ENCODE peak calls at places on chromosomes 11 and 22, in four cellular contexts. One of them, this sample, is unnamed.

GRCh38 chr11:18768472-18768901 is 23.1 kb downstream of the PTPN5 start:
- DNase-seq in HepG2: no peak
- DNase-seq in H1: no peak
- DNase-seq in GM12878: peak; percentile 77
- DNase-seq in this sample: no peak

GRCh38 chr22:40324468-40325305 is 21.6 kb upstream of the ADSL start:
- DNase-seq in HepG2: no peak
- DNase-seq in GM12878: no peak
- DNase-seq in H1: no peak
- DNase-seq in this sample: no peak

GRCh38 chr11:9851366-9851765 is 187.5 kb downstream of the SWAP70 start:
- DNase-seq in HepG2: no peak
- DNase-seq in GM12878: no peak
- DNase-seq in H1: no peak
- DNase-seq in this sample: no peak

GRCh38 chr11:45798793-45799441 is 6.0 kb upstream of the SLC35C1 start:
- DNase-seq in HepG2: peak; percentile 59
- DNase-seq in H1: peak; percentile 39
- DNase-seq in GM12878: no peak
- DNase-seq in this sample: no peak

GRCh38 chr11:64334764-64335741 is 5.0 kb upstream of the CCDC88B start:
- DNase-seq in H1: no peak
- DNase-seq in GM12878: peak; percentile 87
- DNase-seq in HepG2: peak; percentile 85
- DNase-seq in this sample: peak; percentile 77

GRCh38 chr11:111734383-111735261 is 31.6 kb downstream of the PPP2R1B start:
- DNase-seq in H1: no peak
- DNase-seq in HepG2: no peak
- DNase-seq in GM12878: no peak
- DNase-seq in this sample: no peak

GRCh38 chr11:79209540-79210266 is 231.1 kb downstream of the TENM4 start:
- DNase-seq in HepG2: no peak
- DNase-seq in H1: no peak
- DNase-seq in GM12878: no peak
- DNase-seq in this sample: no peak

GRCh38 chr11:18457435-18457834 is 1.8 kb downstream of the LDHAL6A start:
- DNase-seq in H1: no peak
- DNase-seq in HepG2: peak; percentile 15
- DNase-seq in GM12878: no peak
- DNase-seq in this sample: no peak

GRCh38 chr11:44003736-44004451 is 43.9 kb upstream of the ACCSL start:
- DNase-seq in GM12878: no peak
- DNase-seq in H1: peak; percentile 43
- DNase-seq in HepG2: no peak
- DNase-seq in this sample: no peak

GRCh38 chr11:44005956-44006355 is 41.8 kb upstream of the ACCSL start:
- DNase-seq in HepG2: no peak
- DNase-seq in GM12878: no peak
- DNase-seq in H1: peak; percentile 29
- DNase-seq in this sample: no peak

GRCh38 chr11:44004452-44004833 is 43.3 kb upstream of the ACCSL start:
- DNase-seq in GM12878: no peak
- DNase-seq in HepG2: no peak
- DNase-seq in H1: no peak
- DNase-seq in this sample: no peak

GRCh38 chr11:44006882-44007495 is 40.8 kb upstream of the ACCSL start:
- DNase-seq in GM12878: no peak
- DNase-seq in HepG2: no peak
- DNase-seq in H1: peak; percentile 35
- DNase-seq in this sample: no peak

GRCh38 chr11:44005076-44005800 is 42.5 kb upstream of the ACCSL start:
- DNase-seq in GM12878: no peak
- DNase-seq in HepG2: no peak
- DNase-seq in H1: peak; percentile 52
- DNase-seq in this sample: no peak
- TF ChIP-seq SUZ12 in GM12878: no peak
- TF ChIP-seq SUZ12 in HepG2: no peak
- TF ChIP-seq SUZ12 in H1: no peak
- TF ChIP-seq SUZ12 in this sample: no peak

DNA sequence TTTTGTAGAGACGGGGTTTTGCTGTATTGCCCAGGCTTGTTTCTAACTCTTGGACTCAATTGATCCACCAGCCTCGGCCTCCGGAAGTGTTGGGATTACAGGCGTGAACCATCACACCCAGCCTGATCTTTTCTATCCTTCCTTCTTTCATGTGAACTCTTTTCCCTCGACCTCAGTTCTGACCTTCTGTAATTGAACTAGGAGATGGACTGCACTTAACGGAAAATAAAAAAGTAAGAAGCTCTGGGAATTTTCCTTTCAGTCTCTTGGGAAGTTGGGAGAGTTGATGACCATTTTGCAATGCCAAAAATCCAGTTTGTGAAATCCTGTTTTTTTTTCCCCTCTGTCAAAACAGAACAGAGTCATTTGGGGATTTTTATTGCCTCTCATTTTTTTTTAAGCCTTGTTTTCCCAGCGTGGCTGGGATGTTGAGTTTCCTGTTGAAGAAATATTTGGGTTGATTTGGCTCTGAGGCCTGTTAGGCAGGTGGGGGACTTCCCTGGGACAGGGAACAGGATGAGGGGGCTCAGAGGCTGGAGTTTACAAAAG is 26.9 kb upstream of the CYB5R3 start:
- DNase-seq in HepG2: no peak
- DNase-seq in H1: no peak
- DNase-seq in GM12878: no peak
- DNase-seq in this sample: no peak
- H3K4me1 ChIP-seq in HepG2: peaks cover 51% of the 10 kb centered on the region
- H3K4me1 ChIP-seq in H1: no peaks in the 10 kb centered on the region
- H3K4me1 ChIP-seq in GM12878: peaks cover 9% of the 10 kb centered on the region
- H3K4me1 ChIP-seq in this sample: no peaks in the 10 kb centered on the region

DNA sequence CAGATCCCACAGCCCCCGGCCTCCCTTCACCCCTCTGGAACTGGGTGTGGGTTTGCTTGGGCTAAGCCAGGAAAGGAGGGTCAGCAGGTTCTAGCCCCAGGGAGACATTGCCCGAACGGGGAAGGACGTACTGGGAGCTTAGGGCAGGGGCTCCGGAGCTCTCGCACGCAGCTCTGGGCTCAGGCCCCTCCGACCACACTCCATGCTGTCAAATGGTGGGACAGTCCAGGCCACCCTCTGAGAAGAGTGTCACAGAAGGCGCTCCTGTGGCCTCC is 13.3 kb upstream of the TEF start:
- DNase-seq in GM12878: no peak
- DNase-seq in HepG2: no peak
- DNase-seq in H1: no peak
- DNase-seq in this sample: no peak
- H3K4me3 ChIP-seq in GM12878: no peak overlapping the region
- H3K4me3 ChIP-seq in HepG2: no peak overlapping the region
- H3K4me3 ChIP-seq in H1: no peak overlapping the region
- H3K4me3 ChIP-seq in this sample: no peak overlapping the region

GRCh38 chr11:113161671-113162589 is 152.5 kb upstream of the TTC12 start:
- DNase-seq in HepG2: no peak
- DNase-seq in GM12878: no peak
- DNase-seq in H1: no peak
- DNase-seq in this sample: no peak
- TF ChIP-seq SUZ12 in HepG2: no peak
- TF ChIP-seq SUZ12 in GM12878: no peak
- TF ChIP-seq SUZ12 in H1: no peak
- TF ChIP-seq SUZ12 in this sample: no peak

DNA sequence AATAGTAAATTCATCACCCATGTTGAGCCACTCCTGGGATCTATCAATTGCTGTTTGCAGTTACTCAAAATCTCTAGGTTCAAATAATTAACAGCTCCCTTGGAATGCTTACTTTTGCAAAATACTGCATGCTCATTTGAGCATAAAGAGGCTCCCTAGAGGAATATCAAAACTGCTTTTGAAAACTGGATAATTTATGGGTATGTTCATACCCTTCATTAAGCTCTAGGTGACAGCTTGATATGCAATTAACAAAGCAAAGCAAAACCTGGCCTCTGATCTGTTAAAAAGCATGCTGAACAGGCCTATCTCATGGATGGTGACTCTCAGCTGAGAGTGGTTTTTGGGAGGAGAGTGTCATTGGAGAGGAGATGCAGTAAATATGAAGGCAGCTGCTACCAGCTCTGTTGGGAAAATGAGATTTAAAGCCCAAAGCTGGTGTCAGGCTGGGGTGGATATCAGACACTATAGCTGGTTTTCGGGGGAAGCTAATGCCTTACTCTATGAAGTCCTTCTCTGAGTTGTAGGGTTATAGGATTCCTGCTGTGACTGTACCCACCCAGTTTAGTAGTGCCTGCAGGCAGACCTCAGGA is 110.9 kb downstream of the RASSF10 start:
- DNase-seq in GM12878: no peak
- DNase-seq in HepG2: no peak
- DNase-seq in H1: no peak
- DNase-seq in this sample: no peak
- H3K4me1 ChIP-seq in GM12878: no peaks in the 10 kb centered on the region
- H3K4me1 ChIP-seq in HepG2: peaks cover 24% of the 10 kb centered on the region
- H3K4me1 ChIP-seq in H1: no peaks in the 10 kb centered on the region
- H3K4me1 ChIP-seq in this sample: no peaks in the 10 kb centered on the region

DNA sequence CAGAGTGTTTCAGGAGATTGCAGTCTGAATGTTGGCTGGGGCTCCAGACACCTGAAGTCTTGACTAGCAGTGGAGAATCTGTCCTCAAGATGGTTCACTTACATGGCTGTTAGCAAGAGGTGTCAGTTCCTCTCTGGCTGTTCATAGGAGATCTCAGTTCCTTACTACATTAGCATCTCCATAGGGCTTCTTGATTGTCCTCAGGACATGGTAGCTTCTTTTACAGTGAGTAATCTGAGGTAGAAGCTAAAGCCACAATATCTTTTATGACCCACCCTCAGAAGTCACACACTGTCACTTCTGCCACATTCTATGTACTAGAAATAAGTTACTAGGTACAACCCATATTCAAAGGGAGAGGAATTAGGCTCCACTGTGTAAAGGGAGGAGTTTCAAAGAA is 10.5 kb upstream of the PATL1 start:
- DNase-seq in H1: no peak
- DNase-seq in GM12878: no peak
- DNase-seq in HepG2: no peak
- DNase-seq in this sample: no peak
- H3K4me3 ChIP-seq in H1: no peak overlapping the region
- H3K4me3 ChIP-seq in GM12878: no peak overlapping the region
- H3K4me3 ChIP-seq in HepG2: no peak overlapping the region
- H3K4me3 ChIP-seq in this sample: no peak overlapping the region

GRCh38 chr11:32100495-32100894 is 9.6 kb downstream of the RCN1 start:
- DNase-seq in GM12878: no peak
- DNase-seq in H1: no peak
- DNase-seq in HepG2: no peak
- DNase-seq in this sample: no peak

GRCh38 chr11:32105871-32106312 is 15.0 kb downstream of the RCN1 start:
- DNase-seq in GM12878: peak; percentile 81
- DNase-seq in H1: no peak
- DNase-seq in HepG2: no peak
- DNase-seq in this sample: no peak

GRCh38 chr11:32101791-32102190 is 10.9 kb downstream of the RCN1 start:
- DNase-seq in HepG2: no peak
- DNase-seq in GM12878: no peak
- DNase-seq in H1: no peak
- DNase-seq in this sample: no peak

GRCh38 chr11:32107647-32108046 is 16.8 kb downstream of the RCN1 start:
- DNase-seq in GM12878: peak; percentile 36
- DNase-seq in H1: no peak
- DNase-seq in HepG2: no peak
- DNase-seq in this sample: no peak

DNA sequence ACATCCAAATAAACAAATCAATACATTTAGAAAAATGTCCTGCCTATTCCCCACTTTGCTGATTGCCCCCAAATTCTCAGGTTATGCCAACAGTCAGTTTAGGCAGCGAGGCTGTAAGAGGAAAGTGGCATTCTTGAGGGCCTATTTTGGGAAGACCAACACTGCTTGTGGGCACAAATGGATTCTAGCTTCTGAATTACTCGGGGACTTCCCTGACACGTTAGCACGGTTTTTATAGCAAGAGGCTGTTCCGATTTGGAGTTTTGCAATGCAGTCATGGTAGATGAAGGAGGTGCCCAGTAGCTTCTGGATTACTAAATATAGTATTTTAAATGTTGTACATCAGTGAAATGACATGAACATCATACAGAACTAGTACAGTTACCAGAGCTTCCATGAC is 13.1 kb downstream of the RCN1 start:
- DNase-seq in GM12878: no peak
- DNase-seq in HepG2: no peak
- DNase-seq in H1: no peak
- DNase-seq in this sample: no peak
- TF ChIP-seq SUZ12 in GM12878: no peak
- TF ChIP-seq SUZ12 in HepG2: no peak
- TF ChIP-seq SUZ12 in H1: no peak
- TF ChIP-seq SUZ12 in this sample: no peak

DNA sequence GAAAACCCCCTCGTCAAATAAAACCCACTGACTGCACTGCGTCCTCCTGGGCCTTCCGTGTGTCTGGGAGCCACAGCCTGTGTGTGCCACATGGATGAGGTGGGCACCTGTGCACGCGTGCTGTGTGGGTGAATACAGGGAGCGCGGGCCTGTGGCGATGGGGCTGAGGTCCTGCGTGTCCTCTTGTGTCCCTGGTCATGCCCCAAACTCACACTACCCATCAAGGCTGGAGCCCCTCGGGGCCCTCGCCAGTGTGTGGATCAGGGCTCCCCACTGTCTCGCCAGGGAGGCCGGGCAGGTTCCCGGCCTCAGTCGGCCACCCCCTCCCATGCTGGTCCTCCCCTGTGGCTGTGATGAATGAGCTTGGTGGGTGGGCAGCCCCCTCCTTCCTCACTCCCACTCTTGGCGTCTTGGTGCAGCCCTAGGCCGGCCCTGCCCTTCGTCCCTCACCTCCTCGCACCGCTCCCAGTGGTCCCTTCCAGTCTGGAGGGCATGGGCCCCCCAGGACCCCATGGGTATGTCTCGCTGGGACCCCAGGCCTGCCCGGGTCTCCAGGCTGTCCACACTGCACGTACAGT is 712 bp upstream of the CD151 start:
- DNase-seq in HepG2: no peak
- DNase-seq in GM12878: no peak
- DNase-seq in H1: no peak
- DNase-seq in this sample: no peak
- H3K4me1 ChIP-seq in HepG2: peaks cover 73% of the 10 kb centered on the region
- H3K4me1 ChIP-seq in GM12878: peaks cover 42% of the 10 kb centered on the region
- H3K4me1 ChIP-seq in H1: peaks cover 48% of the 10 kb centered on the region
- H3K4me1 ChIP-seq in this sample: peaks cover 39% of the 10 kb centered on the region

This sample was measured in NT2/D1.